ENCODE peak calls at places on chromosomes 16 and 17, in nine cellular contexts. Q is tibial nerve, B is stomach, L is sigmoid colon, E is IMR-90, T is ovary, R is prostate gland, U is breast epithelium, N is body of pancreas. Z is an unnamed sample.

GRCh38 chr17:78242024-78242742 is 10.8 kb downstream of the TMEM235 start:
- DNase-seq in E (peak; percentile 19), B (no peak), N (no peak), L (no peak), U (no peak), R (no peak), T (no peak), Q (no peak), Z (no peak)

GRCh38 chr16:17474037-17474436 is 3.3 kb upstream of the XYLT1 start:
- DNase-seq in B (no peak), N (no peak), T (peak; percentile 38), Q (no peak), E (no peak), U (no peak), R (no peak), L (no peak), Z (no peak)

GRCh38 chr16:2175454-2175853 is 19.9 kb downstream of the TRAF7 start:
- DNase-seq in B (no peak), E (no peak), T (no peak), U (no peak), N (no peak), Q (no peak), L (no peak), R (no peak), Z (no peak)

GRCh38 chr17:9875441-9875840 is 29.6 kb downstream of the RCVRN start:
- DNase-seq in E (peak; percentile 61), U (no peak), N (no peak), B (no peak), T (no peak), L (no peak), Q (no peak), R (no peak), Z (peak; percentile 64)

GRCh38 chr16:31456988-31457360 is 2.3 kb upstream of the ARMC5 start:
- DNase-seq in R (no peak), B (no peak), N (no peak), Q (no peak), U (no peak), T (no peak), L (peak; percentile 47), E (no peak), Z (no peak)

GRCh38 chr16:49857423-49858181 is 1.7 kb upstream of the ZNF423 start:
- DNase-seq in B (peak; percentile 56), U (no peak), R (no peak), Q (no peak), L (peak; percentile 82), N (peak; percentile 83), E (peak; percentile 11), T (peak; percentile 75), Z (peak; percentile 95)

GRCh38 chr17:28725166-28725659 is 820 bp downstream of the TLCD1 start:
- DNase-seq in E (peak; percentile 65), Q (no peak), R (no peak), B (no peak), L (peak; percentile 70), U (no peak), T (no peak), N (no peak), Z (no peak)

GRCh38 chr16:15764112-15764511 is 92.7 kb downstream of the MYH11 start:
- DNase-seq in R (no peak), T (no peak), N (no peak), E (no peak), Q (no peak), B (no peak), L (no peak), U (no peak), Z (no peak)

GRCh38 chr17:29667969-29668368 is 45.3 kb upstream of the CORO6 start:
- DNase-seq in E (no peak), N (no peak), B (no peak), U (no peak), T (no peak), L (no peak), R (no peak), Q (no peak), Z (no peak)

GRCh38 chr17:28726912-28727726 is 1.1 kb upstream of the TLCD1 start:
- DNase-seq in R (peak; percentile 94), B (peak; percentile 96), U (peak; percentile 94), E (peak; percentile 90), Q (peak; percentile 94), T (peak; percentile 94), L (peak; percentile 96), N (peak; percentile 95), Z (peak; percentile 95)

GRCh38 chr16:19168173-19169080 is at the start of gene SYT17:
- DNase-seq in R (peak; percentile 42), B (peak; percentile 63), Q (no peak), T (no peak), U (no peak), N (peak; percentile 61), E (no peak), L (no peak), Z (no peak)

GRCh38 chr17:18172528-18173278 is 10.9 kb upstream of the ALKBH5 start:
- DNase-seq in T (no peak), L (no peak), N (peak; percentile 33), E (peak; percentile 46), U (no peak), Q (no peak), B (no peak), R (no peak), Z (no peak)

GRCh38 chr17:8101721-8102120 is 14.2 kb upstream of the ALOX12B start:
- DNase-seq in N (no peak), R (no peak), L (peak; percentile 40), E (no peak), B (no peak), Q (no peak), T (no peak), U (no peak), Z (no peak)

GRCh38 chr17:78535285-78536197 is 41.7 kb downstream of the DNAH17 start:
- DNase-seq in L (peak; percentile 18), B (no peak), T (no peak), E (no peak), U (no peak), R (peak; percentile 21), N (no peak), Q (no peak), Z (no peak)

GRCh38 chr16:57240872-57241271 is 4.2 kb upstream of the ARL2BP start:
- DNase-seq in L (no peak), R (no peak), U (no peak), T (no peak), Q (no peak), B (no peak), N (no peak), E (no peak), Z (no peak)
- TF ChIP-seq POLR2A in L (no peak), R (no peak), U (no peak), T (no peak), Q (no peak), B (no peak), N (no peak), E (no peak), Z (no peak)

DNA sequence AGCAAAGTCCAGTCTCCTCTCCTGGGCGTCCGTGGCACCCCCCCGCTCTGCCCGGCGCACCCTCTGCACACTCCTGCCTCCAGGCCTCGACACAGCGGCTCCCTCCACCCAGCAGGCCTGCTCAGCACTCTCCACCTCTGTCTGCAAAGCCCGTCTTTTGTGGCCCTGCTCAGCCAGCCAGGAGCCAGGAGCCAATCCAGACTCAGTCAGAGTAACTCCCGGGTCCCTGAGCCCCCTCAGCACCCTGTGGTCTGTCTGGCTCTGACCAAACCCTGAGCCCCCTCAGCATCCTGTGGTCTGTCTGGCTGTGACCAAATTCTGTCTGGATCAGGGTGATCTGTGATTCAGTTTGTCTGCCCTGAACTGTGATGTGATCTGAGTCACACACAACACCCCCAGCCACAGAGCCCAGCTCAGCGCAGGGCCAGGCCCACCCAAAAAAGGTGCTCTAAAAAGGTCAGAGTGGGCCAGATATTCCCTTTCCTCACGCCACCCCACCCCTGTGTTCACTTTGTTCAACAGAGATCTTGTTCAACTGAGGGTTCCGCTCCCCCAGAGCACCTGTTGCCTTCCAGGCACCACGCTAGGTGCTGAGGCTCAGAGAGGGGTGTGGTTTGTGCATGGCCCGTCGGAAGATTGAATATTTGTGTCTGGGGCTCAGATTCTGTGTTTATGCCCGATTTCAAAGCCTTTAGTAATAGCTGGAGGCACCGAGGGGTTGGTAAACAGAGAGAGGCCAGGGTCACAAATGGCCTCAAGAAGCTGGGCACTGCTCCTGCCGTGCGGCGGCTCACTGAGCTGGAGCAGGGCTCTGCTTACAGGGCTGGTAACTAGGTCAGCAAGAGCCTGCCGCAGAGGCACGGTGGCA is 5.9 kb downstream of the ITGAE start:
- DNase-seq in N (no peak), T (no peak), U (no peak), L (peak; percentile 28), E (peak; percentile 67), R (no peak), B (no peak), Q (no peak), Z (peak; percentile 75)
- TF ChIP-seq POLR2A in N (no peak), T (no peak), U (no peak), L (no peak), E (no peak), R (no peak), B (no peak), Q (no peak), Z (no peak)

DNA sequence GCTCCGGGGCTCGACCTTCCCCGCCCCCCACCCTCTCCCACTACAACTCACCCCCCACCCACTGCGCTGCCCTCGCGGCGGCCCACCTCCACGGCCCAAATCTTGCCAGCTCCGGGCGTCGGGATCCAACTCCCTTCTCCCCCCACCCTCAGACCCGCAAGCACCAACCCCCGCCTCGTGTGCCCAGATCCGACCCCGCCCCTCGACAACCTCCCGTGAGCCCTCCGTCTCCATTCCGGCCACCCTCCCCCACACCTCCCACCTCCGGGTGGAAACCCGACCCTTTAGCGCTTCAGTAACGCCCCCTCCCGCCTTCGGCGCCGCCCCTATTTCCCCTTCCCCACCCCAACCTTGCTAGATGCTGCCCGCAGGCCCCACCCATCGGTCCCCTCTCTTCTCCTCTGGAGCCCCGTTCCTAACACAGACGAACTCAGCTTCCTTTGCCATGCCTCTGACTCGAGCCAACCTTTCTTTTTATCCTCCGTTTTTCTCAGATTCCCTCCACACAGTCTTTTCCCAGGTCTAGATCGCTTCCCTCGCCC is 717 bp downstream of the UBE2Z start:
- DNase-seq in T (peak; percentile 72), U (peak; percentile 41), R (peak; percentile 65), N (peak; percentile 77), B (peak; percentile 75), E (peak; percentile 85), L (peak; percentile 83), Q (peak; percentile 49), Z (peak; percentile 85)
- TF ChIP-seq POLR2A in T (no peak), U (no peak), R (no peak), N (peak; percentile 53), B (no peak), E (no peak), L (no peak), Q (no peak), Z (peak; percentile 43)

GRCh38 chr17:3260163-3260562 is 38.0 kb downstream of the OR3A1 start:
- DNase-seq in T (no peak), L (no peak), R (no peak), U (no peak), N (no peak), Q (no peak), E (no peak), B (no peak), Z (no peak)

GRCh38 chr17:3256575-3256974 is 41.6 kb downstream of the OR3A1 start:
- DNase-seq in B (no peak), T (no peak), R (no peak), U (no peak), E (no peak), L (no peak), N (no peak), Q (no peak), Z (no peak)

DNA sequence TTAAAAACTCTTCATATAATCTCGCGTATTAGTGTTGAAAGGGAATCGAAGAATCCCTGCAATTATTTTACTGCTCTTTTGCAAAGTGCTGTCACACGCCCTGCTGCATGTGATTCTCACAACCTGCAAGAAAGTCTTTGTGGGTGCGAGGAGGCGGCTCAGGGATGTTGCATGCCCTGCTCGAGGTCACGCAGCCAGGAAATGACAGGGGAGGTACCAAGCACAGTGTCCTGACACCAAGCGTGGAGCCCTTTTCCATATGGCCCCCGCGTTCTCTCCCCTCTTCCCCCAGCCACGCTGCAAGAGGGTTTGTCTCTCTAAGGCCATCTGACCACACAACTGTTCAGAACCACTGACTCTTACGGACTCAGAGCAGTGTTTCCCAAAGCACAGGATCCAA is 37.6 kb downstream of the OR3A1 start:
- DNase-seq in U (no peak), R (no peak), B (no peak), L (no peak), T (no peak), E (no peak), N (no peak), Q (no peak), Z (no peak)
- TF ChIP-seq POLR2A in U (no peak), R (no peak), B (no peak), L (no peak), T (no peak), E (no peak), N (no peak), Q (no peak), Z (no peak)

Z was measured in H54.